ENCODE peak calls at places on chromosome 2, in ten cellular contexts. F is GM03348; K is endothelial cell; P is activated gamma-delta T cell treated with Interleukin-2 at 50 U/mL for 16 hours; J is IMR-90; Q is HT-29; L is activated naive CD4-positive, alpha-beta T cell; Z is NCI-H526; B is Panc1; M is dermis blood vessel endothelial cell. T is an unnamed sample.

GRCh38 chr2:124877065-124877671 is 852.1 kb downstream of the CNTNAP5 start:
- DNase-seq in F (no peak), K (no peak), P (no peak), J (peak; percentile 81), Q (no peak), L (no peak), Z (no peak), B (no peak), M (no peak), T (no peak)

GRCh38 chr2:241540391-241540765 is 18.2 kb upstream of the BOK start:
- DNase-seq in F (peak; percentile 27), K (no peak), P (no peak), J (no peak), Q (no peak), L (no peak), Z (no peak), B (no peak), M (no peak), T (no peak)

GRCh38 chr2:134445981-134446380 is 192.1 kb downstream of the MGAT5 start:
- DNase-seq in F (no peak), K (no peak), P (no peak), J (no peak), Q (no peak), L (no peak), Z (no peak), B (no peak), M (no peak), T (no peak)

GRCh38 chr2:9107168-9108025 is 99.2 kb upstream of the ASAP2 start:
- DNase-seq in F (no peak), K (no peak), P (no peak), J (no peak), Q (no peak), L (no peak), Z (no peak), B (no peak), M (no peak), T (peak; percentile 50)

GRCh38 chr2:187698374-187699110 is 144.3 kb upstream of the TFPI start:
- DNase-seq in F (peak; percentile 15), K (no peak), P (no peak), J (peak; percentile 59), Q (no peak), L (no peak), Z (no peak), B (no peak), M (no peak), T (no peak)

GRCh38 chr2:239316562-239317465 is 84.0 kb downstream of the HDAC4 start:
- DNase-seq in F (peak; percentile 87), K (no peak), P (no peak), J (peak; percentile 41), Q (no peak), L (no peak), Z (no peak), B (no peak), M (no peak), T (no peak)

GRCh38 chr2:140257692-140258300 is 1477.6 kb upstream of the NXPH2 start:
- DNase-seq in F (no peak), K (no peak), P (no peak), J (no peak), Q (no peak), L (no peak), Z (no peak), B (no peak), M (no peak), T (no peak)

GRCh38 chr2:147222506-147222905 is 622.3 kb upstream of the ACVR2A start:
- DNase-seq in F (no peak), K (no peak), P (no peak), J (no peak), Q (no peak), L (no peak), Z (no peak), B (no peak), M (no peak), T (no peak)

GRCh38 chr2:162123806-162124758 is 28.0 kb downstream of the GCG start:
- DNase-seq in F (peak; percentile 55), K (no peak), P (no peak), J (peak; percentile 63), Q (peak; percentile 92), L (no peak), Z (peak; percentile 70), B (peak; percentile 35), M (peak; percentile 87), T (peak; percentile 26)

GRCh38 chr2:216348909-216349308 is 23.4 kb downstream of the MARCHF4 start:
- DNase-seq in F (peak; percentile 56), K (no peak), P (no peak), J (peak; percentile 91), Q (no peak), L (no peak), Z (no peak), B (no peak), M (peak; percentile 70), T (peak; percentile 80)

GRCh38 chr2:207869784-207870778 is 100.4 kb upstream of the FZD5 start:
- DNase-seq in F (peak; percentile 54), K (no peak), P (no peak), J (peak; percentile 83), Q (peak; percentile 67), L (no peak), Z (no peak), B (no peak), M (peak; percentile 46), T (peak; percentile 81)

GRCh38 chr2:81304154-81304830 is 999.7 kb upstream of the LRRTM1 start:
- DNase-seq in F (no peak), K (no peak), P (no peak), J (no peak), Q (peak; percentile 88), L (no peak), Z (no peak), B (no peak), M (no peak), T (no peak)

GRCh38 chr2:190714958-190715357 is 66.1 kb downstream of the NAB1 start:
- DNase-seq in F (no peak), K (no peak), P (no peak), J (peak; percentile 36), Q (no peak), L (no peak), Z (no peak), B (no peak), M (no peak), T (peak; percentile 21)

GRCh38 chr2:58604096-58604495 is 363.0 kb upstream of the FANCL start:
- DNase-seq in F (peak; percentile 15), K (no peak), P (no peak), J (no peak), Q (no peak), L (no peak), Z (no peak), B (no peak), M (no peak), T (peak; percentile 72)

GRCh38 chr2:216363221-216363620 is 9.1 kb downstream of the MARCHF4 start:
- DNase-seq in F (no peak), K (no peak), P (no peak), J (no peak), Q (no peak), L (no peak), Z (no peak), B (no peak), M (no peak), T (no peak)

GRCh38 chr2:28274911-28275685 is 117.6 kb upstream of the FOSL2 start:
- DNase-seq in F (peak; percentile 68), K (peak; percentile 7), P (no peak), J (peak; percentile 98), Q (peak; percentile 58), L (no peak), Z (no peak), B (no peak), M (peak; percentile 99), T (peak; percentile 85)

T was measured in foreskin fibroblast.